ENCODE peak calls at places on chromosomes 12 and 14, in six cellular contexts. X, Q, S, H, L and I are unnamed samples.

GRCh38 chr12:86139671-86140070 is 116.5 kb downstream of the MGAT4C start:
- DNase-seq in S (peak; percentile 25), Q (no peak), X (no peak), H (no peak), L (no peak), I (no peak)

GRCh38 chr12:109963743-109964429 is 32.3 kb downstream of the GIT2 start:
- DNase-seq in S (peak; percentile 73), Q (no peak), H (no peak), L (no peak), X (no peak), I (peak; percentile 48)

GRCh38 chr14:103313704-103314103 is 20.3 kb upstream of the EIF5 start:
- DNase-seq in S (no peak), X (no peak), H (no peak), L (no peak), Q (peak; percentile 54), I (no peak)

GRCh38 chr12:98198261-98198982 is 317.0 kb upstream of the TMPO start:
- DNase-seq in H (no peak), Q (no peak), S (no peak), X (no peak), L (no peak), I (no peak)

GRCh38 chr12:92593734-92594402 is 108.9 kb upstream of the PLEKHG7 start:
- DNase-seq in L (peak; percentile 54), S (peak; percentile 96), H (peak; percentile 76), X (peak; percentile 59), Q (no peak), I (peak; percentile 98)

GRCh38 chr12:109736552-109737108 is 23.0 kb downstream of the FAM222A start:
- DNase-seq in Q (peak; percentile 79), X (no peak), L (peak; percentile 43), H (no peak), S (peak; percentile 53), I (peak; percentile 65)

GRCh38 chr12:40198601-40199000 is 26.2 kb upstream of the LRRK2 start:
- DNase-seq in Q (no peak), H (no peak), S (peak; percentile 13), X (no peak), L (no peak), I (no peak)

GRCh38 chr14:103055693-103056092 is 1.7 kb downstream of the CDC42BPB start:
- DNase-seq in L (no peak), S (peak; percentile 10), X (no peak), Q (no peak), H (no peak), I (no peak)

GRCh38 chr12:67968316-67968715 is 20.9 kb upstream of the IFNG-AS1 start:
- DNase-seq in H (no peak), L (no peak), Q (no peak), X (no peak), S (no peak), I (no peak)

GRCh38 chr14:20904393-20905029 is 13.3 kb downstream of the RNASE3 start:
- DNase-seq in X (no peak), L (no peak), H (no peak), S (no peak), Q (no peak), I (no peak)

GRCh38 chr12:83210933-83211332 is 524.2 kb downstream of the TMTC2 start:
- DNase-seq in Q (no peak), S (no peak), X (no peak), L (no peak), H (no peak), I (no peak)

GRCh38 chr12:105319691-105320209 is 10.7 kb upstream of the C12orf75 start:
- DNase-seq in S (no peak), L (no peak), X (no peak), Q (no peak), H (no peak), I (no peak)
- TF ChIP-seq CTCF in S (no peak), L (no peak), X (no peak), Q (no peak), H (no peak), I (no peak)

DNA sequence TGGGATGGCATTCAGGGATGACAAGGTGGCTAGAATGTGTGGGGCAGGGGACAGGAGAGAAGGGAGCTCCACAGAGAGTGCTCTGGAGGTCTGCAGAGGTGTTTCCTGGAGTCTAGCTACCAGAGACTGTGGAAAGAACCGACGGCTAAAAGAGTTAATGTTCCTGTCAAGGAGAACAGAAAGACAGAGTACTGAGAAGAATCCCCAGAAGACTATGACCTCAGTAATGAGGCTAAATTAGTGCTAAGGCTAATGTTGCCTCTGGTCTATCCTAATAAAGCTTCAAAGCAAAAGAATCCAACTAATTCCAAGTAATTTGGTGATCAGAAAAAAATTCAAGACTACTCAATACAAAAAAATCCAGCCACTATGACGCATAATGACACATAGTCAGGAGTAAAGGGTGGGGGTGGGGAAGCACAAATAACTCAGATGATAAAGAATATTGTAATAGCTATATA is 44.7 kb downstream of the FERMT2 start:
- DNase-seq in L (no peak), Q (no peak), H (no peak), X (no peak), S (peak; percentile 93), I (peak; percentile 66)
- TF ChIP-seq CTCF in L (no peak), Q (no peak), H (no peak), X (no peak), S (no peak), I (no peak)

DNA sequence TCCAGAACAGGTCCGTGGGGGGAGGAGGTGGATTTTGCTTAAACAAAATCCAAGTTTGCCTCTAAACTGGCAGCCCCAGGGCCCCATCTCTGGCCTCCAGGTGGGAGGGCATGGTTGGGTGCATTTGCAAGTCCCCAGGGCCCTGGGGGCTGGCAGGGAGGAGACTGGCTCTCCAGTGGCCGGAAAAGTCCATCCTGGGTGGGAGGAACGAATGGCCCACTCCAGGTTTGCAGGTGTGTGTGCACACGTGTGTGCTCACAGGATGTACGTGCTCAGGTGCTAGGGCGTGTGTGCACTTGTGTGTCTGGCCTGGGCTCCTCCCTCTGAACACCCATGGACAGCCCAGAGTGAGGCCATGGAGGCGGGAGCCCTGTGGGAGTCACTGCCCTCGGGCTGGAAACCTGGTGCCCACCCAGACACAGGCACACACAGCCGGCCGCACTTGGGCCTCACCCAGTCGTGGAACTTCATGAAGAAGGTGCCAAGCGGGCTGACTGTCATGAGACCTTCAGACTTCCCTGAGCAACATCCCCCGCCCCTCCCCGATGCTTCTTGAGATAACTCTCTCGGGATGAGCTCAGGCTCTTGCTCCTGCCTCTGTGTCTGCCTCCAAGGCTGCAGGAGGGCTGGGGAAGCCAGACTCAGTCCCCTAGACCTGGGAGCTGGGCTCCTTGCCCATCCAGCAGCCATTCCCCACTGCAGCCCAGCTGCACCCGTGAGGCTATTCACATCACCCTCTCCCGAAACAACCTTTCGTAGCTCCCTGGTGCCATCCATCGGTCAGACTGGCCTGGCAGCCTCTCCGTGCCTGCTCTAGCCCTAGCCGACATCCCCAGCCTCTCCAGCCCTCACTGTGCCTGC is 9.4 kb downstream of the AHNAK2 start:
- DNase-seq in L (peak; percentile 47), Q (peak; percentile 95), X (no peak), S (no peak), H (no peak), I (no peak)
- TF ChIP-seq CTCF in L (no peak), Q (no peak), X (no peak), S (no peak), H (no peak), I (peak; percentile 38)

DNA sequence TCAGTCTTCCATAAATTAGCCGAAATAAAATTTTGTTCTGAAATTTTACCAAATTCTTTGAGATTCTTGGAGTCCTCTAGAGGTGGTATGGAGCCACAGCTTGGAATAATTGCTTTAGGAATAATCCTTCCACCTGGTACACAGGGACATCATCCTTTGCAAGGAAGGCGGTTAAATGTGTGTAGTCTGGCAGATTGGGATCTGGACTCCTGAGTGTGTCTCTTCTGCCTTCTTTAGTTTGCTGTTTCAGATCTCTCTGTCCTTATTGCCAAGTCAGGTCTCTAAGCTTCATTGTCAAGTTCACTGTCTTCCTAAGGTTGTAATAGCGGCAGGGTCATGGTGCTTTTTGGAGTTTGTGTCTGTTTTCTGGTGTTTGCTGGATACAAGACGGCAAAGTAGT is 393.9 kb upstream of the RGS6 start:
- DNase-seq in H (no peak), L (no peak), X (no peak), Q (no peak), S (no peak), I (no peak)
- TF ChIP-seq CTCF in H (no peak), L (no peak), X (no peak), Q (no peak), S (no peak), I (no peak)

GRCh38 chr12:124742111-124742510 is 121.6 kb downstream of the SCARB1 start:
- DNase-seq in Q (no peak), H (no peak), S (no peak), X (no peak), L (no peak), I (no peak)

GRCh38 chr12:124741211-124741610 is 122.5 kb downstream of the SCARB1 start:
- DNase-seq in H (no peak), S (no peak), L (no peak), X (no peak), Q (no peak), I (no peak)

GRCh38 chr12:124739953-124740561 is 123.6 kb downstream of the SCARB1 start:
- DNase-seq in S (peak; percentile 25), Q (no peak), H (no peak), L (no peak), X (no peak), I (no peak)

GRCh38 chr12:124738636-124739467 is 124.8 kb downstream of the SCARB1 start:
- DNase-seq in L (no peak), H (no peak), X (no peak), S (peak; percentile 82), Q (no peak), I (peak; percentile 79)

GRCh38 chr12:124740691-124741137 is 123.0 kb downstream of the SCARB1 start:
- DNase-seq in X (no peak), H (peak; percentile 49), S (peak; percentile 66), Q (no peak), L (no peak), I (no peak)
- TF ChIP-seq CTCF in X (no peak), H (no peak), S (peak; percentile 19), Q (no peak), L (no peak), I (peak; percentile 34)

GRCh38 chr12:88273450-88273849 is 131.3 kb downstream of the TMTC3 start:
- DNase-seq in L (no peak), Q (no peak), S (no peak), H (no peak), X (no peak), I (no peak)
- TF ChIP-seq CTCF in L (no peak), Q (no peak), S (no peak), H (no peak), X (no peak), I (no peak)

DNA sequence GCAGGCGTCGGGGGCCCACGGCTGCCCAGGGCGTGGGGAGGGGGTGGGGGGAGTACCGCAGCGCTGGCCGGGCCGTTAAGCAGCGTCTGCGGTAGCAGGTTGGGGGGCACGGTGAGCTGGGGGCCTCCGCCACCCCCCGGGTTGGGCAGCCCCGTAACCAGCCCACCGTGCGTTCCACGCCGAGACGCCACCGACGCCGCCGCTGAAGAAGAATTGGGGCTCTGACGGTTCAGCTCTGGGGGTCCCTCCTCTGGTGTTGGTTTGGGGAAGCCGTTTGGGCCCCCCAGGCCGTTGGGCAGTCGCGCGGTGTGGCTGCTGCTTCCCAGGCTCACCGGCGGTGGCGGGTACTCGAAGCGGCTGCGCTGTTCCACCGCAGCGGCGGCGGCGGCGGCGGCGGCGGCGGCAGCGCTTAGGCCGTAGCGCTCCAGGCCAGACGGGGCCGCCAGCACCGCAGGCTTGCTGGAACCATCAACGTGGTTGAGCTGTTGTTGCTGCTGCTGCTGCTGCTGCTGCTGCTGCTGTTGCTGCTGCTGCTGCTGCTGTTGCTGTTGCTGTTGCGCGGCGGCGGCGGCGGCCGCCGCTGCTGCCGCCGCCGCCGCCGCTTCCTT is 1.5 kb downstream of the IRF2BPL start:
- DNase-seq in L (peak; percentile 77), X (peak; percentile 54), S (peak; percentile 54), Q (no peak), H (peak; percentile 85), I (no peak)
- TF ChIP-seq CTCF in L (peak; percentile 24), X (no peak), S (peak; percentile 5), Q (no peak), H (no peak), I (peak; percentile 24)